ENCODE peak calls at places on chromosomes 1 and 21, in five cellular contexts. J is activated T-cell treated with anti-CD3 and anti-CD28 coated beads for 1 hour; X is stimulated activated CD8-positive, alpha-beta memory T cell treated with anti-CD3 and anti-CD28 coated beads, Interleukin-15, amount 100 ng/mL, for 1 hour; M is activated T-helper 9 cell treated with anti-CD3 and anti-CD28 coated beads, Interleukin-2, amount 50 U/mL, for 16 hours; E is cardiac muscle cell. F is an unnamed sample.

GRCh38 chr1:94105957-94106529 is 14.9 kb downstream of the ABCA4 start:
- DNase-seq in J (no peak), X (no peak), M (no peak), E (no peak), F (no peak)

GRCh38 chr21:38433516-38433915 is 64.8 kb downstream of the ERG start:
- DNase-seq in J (no peak), X (no peak), M (no peak), E (no peak), F (no peak)

GRCh38 chr1:81912383-81912782 is 111.6 kb downstream of the ADGRL2 start:
- DNase-seq in J (no peak), X (no peak), M (no peak), E (no peak), F (no peak)

GRCh38 chr1:224722838-224723237 is 106.7 kb downstream of the CNIH3 start:
- DNase-seq in J (no peak), X (no peak), M (no peak), E (no peak), F (no peak)

GRCh38 chr1:206094024-206094423 is 23.2 kb downstream of the AVPR1B start:
- DNase-seq in J (no peak), X (no peak), M (no peak), E (no peak), F (no peak)

GRCh38 chr21:46157987-46158451 is 2.6 kb upstream of the FTCD start:
- DNase-seq in J (no peak), X (no peak), M (no peak), E (no peak), F (no peak)

GRCh38 chr1:70727891-70728443 is 316.9 kb downstream of the CTH start:
- DNase-seq in J (no peak), X (no peak), M (no peak), E (no peak), F (no peak)

GRCh38 chr1:214983126-214983869 is 99.2 kb upstream of the KCNK2 start:
- DNase-seq in J (no peak), X (no peak), M (no peak), E (peak; percentile 52), F (no peak)

GRCh38 chr1:45802343-45803298 is 791 bp upstream of the MAST2 start:
- DNase-seq in J (no peak), X (no peak), M (no peak), E (peak; percentile 94), F (no peak)

GRCh38 chr1:227192163-227192562 is 126.1 kb downstream of the CDC42BPA start:
- DNase-seq in J (no peak), X (no peak), M (no peak), E (peak; percentile 77), F (no peak)

GRCh38 chr1:196637606-196638005 is 14.2 kb upstream of the CFH start:
- DNase-seq in J (no peak), X (no peak), M (no peak), E (no peak), F (no peak)

GRCh38 chr1:22826630-22827580 is 116.3 kb downstream of the EPHB2 start:
- DNase-seq in J (no peak), X (no peak), M (no peak), E (peak; percentile 39), F (no peak)

GRCh38 chr1:110412576-110412975 is 5.1 kb upstream of the LAMTOR5 start:
- DNase-seq in J (peak; percentile 53), X (peak; percentile 45), M (peak; percentile 45), E (peak; percentile 85), F (peak; percentile 29)

GRCh38 chr1:165226326-165226725 is 130.2 kb downstream of the LMX1A start:
- DNase-seq in J (no peak), X (no peak), M (no peak), E (no peak), F (no peak)

GRCh38 chr1:44422161-44422560 is 17.1 kb downstream of the RNF220 start:
- DNase-seq in J (no peak), X (no peak), M (no peak), E (no peak), F (no peak)

GRCh38 chr1:49351744-49352143 is 575.1 kb upstream of the BEND5 start:
- DNase-seq in J (no peak), X (no peak), M (no peak), E (no peak), F (no peak)

GRCh38 chr1:31672988-31673387 is 28.3 kb upstream of the PEF1 start:
- DNase-seq in J (no peak), X (no peak), M (no peak), E (no peak), F (no peak)

GRCh38 chr1:235633220-235633540 is 16.4 kb downstream of the GNG4 start:
- DNase-seq in J (no peak), X (no peak), M (no peak), E (no peak), F (no peak)

GRCh38 chr1:244315996-244316395 is 135.7 kb downstream of the ADSS2 start:
- DNase-seq in J (no peak), X (no peak), M (no peak), E (no peak), F (no peak)

GRCh38 chr1:115222616-115223402 is 115.2 kb downstream of the NGF start:
- DNase-seq in J (no peak), X (no peak), M (no peak), E (no peak), F (no peak)

GRCh38 chr1:212640223-212640885 is 31.8 kb downstream of the ATF3 start:
- DNase-seq in J (no peak), X (no peak), M (no peak), E (no peak), F (no peak)

GRCh38 chr21:31406510-31406909 is 62.4 kb upstream of the TIAM1 start:
- DNase-seq in J (no peak), X (no peak), M (no peak), E (no peak), F (no peak)

GRCh38 chr1:15341634-15342375 is 67.9 kb upstream of the EFHD2 start:
- DNase-seq in J (no peak), X (no peak), M (no peak), E (peak; percentile 42), F (no peak)

GRCh38 chr1:38068220-38068979 is 21.8 kb upstream of the POU3F1 start:
- DNase-seq in J (no peak), X (no peak), M (no peak), E (no peak), F (no peak)